ENCODE peak calls at places on chromosomes 6 and 20, in seven cellular contexts. U, G, W, B, A, N and Q are unnamed samples. For H3K27me3 and H3K4me1, the result is how much of the 10 kb centered on the place peaks cover.

GRCh38 chr6:81808834-81809598 is 56.5 kb upstream of the TENT5A start:
- DNase-seq in U (no peak), G (no peak), W (no peak), B (no peak), A (no peak), N (no peak), Q (no peak)

GRCh38 chr6:158324136-158324535 is 11.9 kb downstream of the TULP4 start:
- DNase-seq in U (no peak), G (no peak), W (no peak), B (no peak), A (no peak), N (no peak), Q (no peak)

GRCh38 chr6:148200302-148200701 is 142.3 kb upstream of the SASH1 start:
- DNase-seq in U (no peak), G (no peak), W (no peak), B (no peak), A (no peak), N (no peak), Q (no peak)

GRCh38 chr6:130841128-130841728 is 14.0 kb downstream of the SMLR1 start:
- DNase-seq in U (no peak), G (no peak), W (no peak), B (no peak), A (no peak), N (no peak), Q (no peak)

GRCh38 chr6:46098678-46099077 is 31.1 kb upstream of the ENPP4 start:
- DNase-seq in U (no peak), G (no peak), W (no peak), B (peak), A (no peak), N (no peak), Q (no peak)

GRCh38 chr6:144008501-144009245 is 614 bp upstream of the PLAGL1 start:
- DNase-seq in U (no peak), G (peak), W (no peak), B (no peak), A (peak), N (no peak), Q (no peak)

GRCh38 chr6:3977875-3978711 is 100.8 kb downstream of the FAM217A start:
- DNase-seq in U (no peak), G (peak), W (peak), B (peak), A (peak), N (no peak), Q (peak)

GRCh38 chr6:124368131-124368530 is 564.5 kb downstream of the NKAIN2 start:
- DNase-seq in U (no peak), G (no peak), W (no peak), B (no peak), A (no peak), N (no peak), Q (no peak)

GRCh38 chr6:100461273-100461919 is 3.3 kb downstream of the SIM1 start:
- DNase-seq in U (no peak), G (no peak), W (no peak), B (no peak), A (peak), N (no peak), Q (no peak)

GRCh38 chr6:100461920-100462295 is 2.8 kb downstream of the SIM1 start:
- DNase-seq in U (no peak), G (no peak), W (no peak), B (no peak), A (no peak), N (no peak), Q (no peak)

GRCh38 chr6:100459291-100459690 is 5.4 kb downstream of the SIM1 start:
- DNase-seq in U (no peak), G (no peak), W (no peak), B (no peak), A (no peak), N (no peak), Q (no peak)

GRCh38 chr6:100462396-100462795 is 2.3 kb downstream of the SIM1 start:
- DNase-seq in U (no peak), G (no peak), W (no peak), B (no peak), A (no peak), N (no peak), Q (no peak)

GRCh38 chr6:100460650-100461204 is 4.0 kb downstream of the SIM1 start:
- DNase-seq in U (no peak), G (no peak), W (no peak), B (no peak), A (peak), N (no peak), Q (no peak)
- H3K27me3 ChIP-seq in U (under half), G (under half), W (under half), B (under half), A (half or more), N (half or more), Q (under half)

DNA sequence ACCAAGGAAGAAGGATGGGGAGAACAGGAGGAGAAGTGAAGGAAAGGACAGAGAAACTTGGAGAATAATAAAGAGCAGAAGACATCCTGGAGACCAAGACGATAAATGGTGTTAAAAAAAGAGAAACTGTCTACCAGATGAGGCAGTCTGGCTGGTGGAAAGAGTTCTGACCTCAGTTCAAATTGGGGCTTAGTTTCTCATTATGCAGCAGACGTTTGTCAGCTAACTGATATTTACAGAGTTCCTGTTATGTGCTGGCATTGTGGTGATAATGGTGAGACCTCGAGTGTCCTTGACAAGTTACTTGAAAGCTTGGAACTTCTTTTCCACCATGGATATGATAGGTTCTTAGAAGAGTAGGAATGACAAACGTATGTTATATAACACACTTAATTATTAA is 142.7 kb downstream of the LRRC1 start:
- DNase-seq in U (no peak), G (no peak), W (no peak), B (no peak), A (no peak), N (no peak), Q (no peak)
- H3K4me3 ChIP-seq in U (no peak), G (no peak), W (no peak), B (no peak), A (no peak), N (no peak), Q (no peak)

GRCh38 chr20:38842017-38842416 is 36.5 kb downstream of the PPP1R16B start:
- DNase-seq in U (no peak), G (no peak), W (no peak), B (no peak), A (no peak), N (no peak), Q (no peak)

GRCh38 chr20:38844963-38845362 is 39.5 kb downstream of the PPP1R16B start:
- DNase-seq in U (no peak), G (no peak), W (peak), B (no peak), A (no peak), N (no peak), Q (no peak)

GRCh38 chr20:38842558-38842981 is 37.1 kb downstream of the PPP1R16B start:
- DNase-seq in U (no peak), G (no peak), W (no peak), B (no peak), A (no peak), N (peak), Q (no peak)

GRCh38 chr20:38841570-38841969 is 36.1 kb downstream of the PPP1R16B start:
- DNase-seq in U (no peak), G (no peak), W (no peak), B (no peak), A (no peak), N (no peak), Q (no peak)

GRCh38 chr20:38843346-38843745 is 37.8 kb downstream of the PPP1R16B start:
- DNase-seq in U (no peak), G (no peak), W (no peak), B (no peak), A (no peak), N (no peak), Q (no peak)
- H3K4me1 ChIP-seq in U (under half), G (under half), W (under half), B (under half), A (under half), N (half or more), Q (under half)

GRCh38 chr20:3238616-3239025 is 369 bp downstream of the SLC4A11 start:
- DNase-seq in U (no peak), G (peak), W (peak), B (no peak), A (peak), N (no peak), Q (peak)
- H3K27me3 ChIP-seq in U (under half), G (under half), W (under half), B (under half), A (half or more), N (under half), Q (under half)

DNA sequence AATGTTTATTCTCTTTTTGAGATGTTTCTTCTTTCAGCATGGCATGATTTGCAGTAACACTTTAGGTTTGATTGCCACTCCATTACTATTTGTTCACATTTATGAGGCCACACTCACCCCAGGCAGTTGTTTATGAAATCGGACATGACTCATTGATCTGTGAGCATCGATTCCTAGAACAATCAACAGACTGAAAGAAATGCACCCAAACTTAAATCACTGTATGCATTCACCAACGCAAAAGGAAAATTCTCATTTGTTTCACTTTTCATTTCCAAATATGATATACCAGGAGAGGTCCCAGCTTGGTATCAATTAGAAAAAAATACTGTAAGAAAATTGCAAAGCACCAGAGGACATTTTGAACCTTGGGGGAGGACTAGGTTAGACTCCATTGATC is 5.4 kb upstream of the GJA10 start:
- DNase-seq in U (no peak), G (no peak), W (no peak), B (no peak), A (no peak), N (no peak), Q (no peak)
- H3K4me3 ChIP-seq in U (no peak), G (no peak), W (no peak), B (no peak), A (no peak), N (no peak), Q (no peak)

DNA sequence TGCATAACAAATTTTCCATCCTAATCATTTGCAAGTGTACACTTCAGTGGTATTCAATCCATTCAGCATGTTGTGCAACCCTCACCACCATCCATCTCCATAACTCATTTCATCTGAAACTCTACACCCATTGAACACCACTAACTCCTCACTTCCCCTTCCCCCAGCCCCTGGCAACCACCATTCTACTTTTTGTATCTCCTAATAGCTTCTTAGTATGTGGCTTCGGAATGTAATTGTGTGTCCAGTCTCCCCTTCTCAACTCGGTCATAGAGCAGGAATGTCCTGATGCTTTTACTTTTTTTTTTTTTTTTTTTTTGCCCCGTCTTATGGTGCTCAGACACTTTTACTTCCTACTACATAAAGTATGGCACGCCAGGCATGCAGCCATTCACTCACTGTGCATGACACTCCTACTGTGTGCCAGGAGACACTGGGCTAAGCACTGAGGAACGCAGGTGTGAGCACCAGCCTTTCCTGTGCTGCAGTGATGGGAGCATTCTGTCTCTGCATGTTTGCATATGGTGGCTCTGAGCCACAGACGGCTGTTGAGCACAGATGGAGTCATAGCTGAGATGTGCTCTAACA is 15.3 kb downstream of the HCK start:
- DNase-seq in U (no peak), G (peak), W (no peak), B (no peak), A (no peak), N (no peak), Q (peak)
- H3K4me1 ChIP-seq in U (under half), G (under half), W (under half), B (under half), A (under half), N (half or more), Q (under half)

GRCh38 chr6:16080204-16080603 is 48.7 kb upstream of the MYLIP start:
- DNase-seq in U (no peak), G (no peak), W (no peak), B (no peak), A (no peak), N (no peak), Q (no peak)

GRCh38 chr6:16082367-16082766 is 46.5 kb upstream of the MYLIP start:
- DNase-seq in U (no peak), G (no peak), W (no peak), B (no peak), A (no peak), N (no peak), Q (no peak)

GRCh38 chr6:16078064-16078463 is 50.8 kb upstream of the MYLIP start:
- DNase-seq in U (no peak), G (no peak), W (no peak), B (no peak), A (no peak), N (no peak), Q (no peak)

GRCh38 chr6:16081337-16081736 is 47.5 kb upstream of the MYLIP start:
- DNase-seq in U (no peak), G (no peak), W (no peak), B (no peak), A (no peak), N (no peak), Q (no peak)

GRCh38 chr6:16079354-16079753 is 49.5 kb upstream of the MYLIP start:
- DNase-seq in U (no peak), G (no peak), W (no peak), B (no peak), A (no peak), N (no peak), Q (no peak)
- H3K27me3 ChIP-seq in U (under half), G (under half), W (under half), B (under half), A (under half), N (under half), Q (under half)